ENCODE peak calls at places on chromosomes 11 and 22, in seven cellular contexts. I is keratinocyte, M is adrenal gland, Y is heart left ventricle, T is H1, V is pancreas, H is tibial artery. B is an unnamed sample.

GRCh38 chr22:21665047-21665851 is 563 bp upstream of the PPIL2 start:
- DNase-seq in M (no peak), I (no peak), Y (no peak), H (no peak), T (no peak), V (no peak), B (no peak)

GRCh38 chr11:339963-340362 is 19.3 kb upstream of the IFITM3 start:
- DNase-seq in V (no peak), Y (no peak), I (no peak), T (no peak), H (no peak), M (no peak), B (no peak)

GRCh38 chr11:107951105-107951504 is 22.9 kb downstream of the RAB39A start:
- DNase-seq in T (no peak), H (no peak), V (no peak), Y (no peak), M (no peak), I (no peak), B (no peak)

GRCh38 chr22:36366291-36366708 is 21.5 kb downstream of the MYH9 start:
- DNase-seq in Y (no peak), H (peak; percentile 59), T (no peak), I (no peak), M (no peak), V (no peak), B (no peak)

GRCh38 chr11:20599424-20600346 is at the start of gene SLC6A5:
- DNase-seq in V (peak; percentile 49), Y (peak; percentile 28), H (no peak), T (peak; percentile 88), I (no peak), M (peak; percentile 57), B (no peak)

GRCh38 chr22:31968022-31968421 is 23.7 kb downstream of the YWHAH start:
- DNase-seq in V (no peak), Y (no peak), T (no peak), M (no peak), I (no peak), H (no peak), B (no peak)

GRCh38 chr22:49453816-49454215 is 373.9 kb downstream of the BRD1 start:
- DNase-seq in V (no peak), H (no peak), Y (no peak), M (no peak), T (no peak), I (no peak), B (no peak)

GRCh38 chr11:83070044-83070877 is 1.4 kb downstream of the RAB30 start:
- DNase-seq in Y (no peak), I (no peak), M (peak; percentile 70), H (no peak), V (no peak), T (no peak), B (no peak)

GRCh38 chr11:31757245-31757835 is 53.8 kb downstream of the PAX6 start:
- DNase-seq in H (no peak), T (no peak), I (no peak), V (no peak), M (no peak), Y (no peak), B (no peak)

GRCh38 chr11:27241316-27242122 is 121.5 kb downstream of the CCDC34 start:
- DNase-seq in H (no peak), Y (no peak), T (no peak), V (no peak), M (no peak), I (peak; percentile 7), B (no peak)

GRCh38 chr22:47357086-47357485 is 594.6 kb downstream of the TBC1D22A start:
- DNase-seq in Y (no peak), I (no peak), V (no peak), H (no peak), M (peak; percentile 6), T (no peak), B (no peak)

GRCh38 chr11:128670631-128671030 is 23.2 kb upstream of the FLI1 start:
- DNase-seq in H (no peak), M (no peak), Y (no peak), T (no peak), V (no peak), I (no peak), B (no peak)

GRCh38 chr22:42684462-42685195 is 35.4 kb upstream of the CYB5R3 start:
- DNase-seq in M (no peak), V (no peak), T (no peak), I (no peak), H (peak; percentile 81), Y (no peak), B (no peak)

GRCh38 chr11:62922653-62923371 is 1.6 kb upstream of the CHRM1 start:
- DNase-seq in V (no peak), Y (no peak), T (peak; percentile 87), M (no peak), I (no peak), H (no peak), B (no peak)
- TF ChIP-seq CTCF in V (no peak), Y (no peak), T (peak; percentile 79), M (no peak), I (peak; percentile 26), H (no peak), B (no peak)

GRCh38 chr11:96567667-96568066 is 177.9 kb downstream of the JRKL start:
- DNase-seq in I (no peak), V (no peak), Y (no peak), H (no peak), T (no peak), M (no peak), B (no peak)

DNA sequence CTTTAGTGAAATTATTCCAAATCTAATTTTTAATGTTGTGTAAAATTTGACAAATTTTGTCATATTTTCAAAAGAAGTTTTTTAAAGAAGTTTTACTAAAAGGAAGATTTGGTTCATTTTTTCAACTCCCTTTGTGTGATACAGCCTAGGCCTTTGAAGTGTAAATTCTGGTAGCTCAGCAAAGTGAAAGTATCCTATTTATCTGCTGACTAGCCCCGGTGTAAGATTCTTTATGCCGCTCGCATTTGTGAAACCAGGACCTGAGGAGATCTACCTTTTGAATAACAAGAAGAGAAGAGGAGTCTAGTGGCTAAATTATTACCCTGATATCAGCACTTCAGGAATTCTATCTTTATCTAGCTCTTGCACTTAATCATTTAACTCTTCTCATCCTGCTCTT is 177.4 kb downstream of the JRKL start:
- DNase-seq in Y (no peak), I (no peak), H (no peak), M (no peak), T (no peak), V (no peak), B (no peak)
- H3K4me3 ChIP-seq in Y (no peak overlapping the region), I (no peak overlapping the region), H (no peak overlapping the region), M (no peak overlapping the region), T (peak overlapping the region; percentile 32), V (no peak overlapping the region), B (peak overlapping the region; percentile 47)

GRCh38 chr11:118353084-118353710 is 6.2 kb upstream of the UBE4A start:
- DNase-seq in V (no peak), T (no peak), I (no peak), Y (no peak), H (no peak), M (no peak), B (no peak)
- TF ChIP-seq CTCF in V (peak; percentile 39), T (no peak), I (peak; percentile 23), Y (peak; percentile 57), H (peak; percentile 29), M (peak; percentile 31), B (no peak)

GRCh38 chr11:1693327-1694063 is 3.5 kb upstream of the KRTAP5-6 start:
- DNase-seq in H (peak; percentile 74), I (no peak), Y (peak; percentile 77), V (peak; percentile 84), M (peak; percentile 85), T (peak; percentile 95), B (peak; percentile 79)
- H3K4me3 ChIP-seq in H (peak overlapping the region; percentile 48), I (peak overlapping the region; percentile 12), Y (no peak overlapping the region), V (peak overlapping the region; percentile 26), M (no peak overlapping the region), T (peak overlapping the region; percentile 59), B (peak overlapping the region; percentile 62)

GRCh38 chr11:70700871-70701270 is 302.5 kb downstream of the CTTN start:
- DNase-seq in M (no peak), I (no peak), T (no peak), H (no peak), V (no peak), Y (no peak), B (no peak)
- TF ChIP-seq CTCF in M (no peak), I (no peak), T (no peak), H (no peak), V (no peak), Y (no peak), B (no peak)

DNA sequence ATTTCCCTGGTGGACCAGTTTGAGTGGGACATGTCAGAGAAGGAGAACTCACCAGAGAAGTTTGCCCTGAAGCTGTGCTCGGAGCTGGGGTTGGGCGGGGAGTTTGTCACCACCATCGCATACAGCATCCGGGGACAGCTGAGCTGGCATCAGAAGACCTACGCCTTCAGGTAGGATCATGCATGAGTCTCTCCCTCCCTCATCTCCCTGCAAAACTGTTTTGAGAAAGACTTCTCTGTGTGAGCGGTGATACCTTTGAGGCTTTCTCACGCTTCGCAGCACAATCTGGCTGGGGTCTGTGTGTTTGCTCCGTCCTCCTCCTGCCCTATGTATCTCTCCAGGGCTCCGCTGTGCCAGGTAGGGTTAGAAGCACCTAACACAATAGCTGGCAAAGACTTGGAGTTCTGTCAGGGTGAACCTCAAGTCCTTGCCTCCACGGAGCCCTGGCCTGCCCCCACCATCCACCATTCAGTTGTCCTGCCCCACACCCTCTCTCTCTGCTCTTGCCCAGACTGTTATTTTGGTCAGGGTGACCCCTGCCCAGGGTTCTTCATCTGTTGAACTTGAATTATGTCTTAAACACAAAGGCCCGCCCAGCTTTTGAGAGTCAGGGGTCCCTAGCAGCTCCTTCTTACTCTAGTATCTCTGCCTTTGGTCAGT is 13.4 kb downstream of the DERL3 start:
- DNase-seq in I (no peak), V (no peak), M (no peak), H (no peak), Y (no peak), T (no peak), B (no peak)
- H3K4me3 ChIP-seq in I (no peak overlapping the region), V (no peak overlapping the region), M (no peak overlapping the region), H (no peak overlapping the region), Y (no peak overlapping the region), T (no peak overlapping the region), B (no peak overlapping the region)

DNA sequence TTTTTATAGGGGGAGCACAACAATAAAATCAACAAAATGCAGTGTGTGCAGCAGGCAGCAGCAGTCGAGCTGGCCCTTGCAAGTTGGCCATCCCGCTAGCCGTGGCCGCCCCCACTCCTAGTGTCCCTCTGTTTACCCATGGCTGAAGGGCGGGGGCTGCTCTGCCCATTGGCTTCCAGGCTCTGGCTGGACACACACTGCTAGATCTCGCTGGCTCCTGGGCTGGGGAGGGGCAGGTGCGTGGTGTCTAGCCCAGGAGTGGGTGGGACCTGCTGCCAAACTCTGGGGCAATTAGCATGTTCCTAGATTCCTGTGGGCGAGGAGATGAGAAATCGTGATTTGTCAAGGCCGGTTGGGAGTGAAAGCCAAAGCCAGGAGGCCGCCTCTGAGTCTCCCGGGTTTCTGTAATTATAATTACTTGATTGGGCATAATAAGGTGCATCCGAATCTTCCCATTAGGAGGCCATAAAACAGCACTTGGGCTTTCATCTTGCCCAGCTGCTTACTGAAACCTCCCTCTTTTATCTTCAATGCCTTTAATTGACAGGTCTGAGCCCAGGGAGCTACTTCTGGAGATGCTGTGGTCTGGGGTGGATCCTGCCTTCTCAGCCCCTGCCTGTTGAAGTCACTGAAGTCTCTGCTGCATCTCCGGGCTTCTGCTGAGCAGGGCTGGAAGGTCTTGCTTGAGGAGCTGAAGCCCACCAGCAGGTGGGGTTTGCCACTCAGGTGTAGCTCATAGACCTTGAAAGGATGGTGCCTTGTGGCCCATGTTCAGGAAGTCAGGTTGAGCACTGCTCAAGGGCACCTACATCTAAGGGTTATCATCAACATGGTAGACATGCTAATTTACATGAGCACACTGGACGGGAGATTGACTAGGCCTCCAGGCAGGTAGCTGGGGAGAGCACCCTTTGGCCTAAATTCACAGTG is 44.5 kb upstream of the DKK3 start:
- DNase-seq in I (no peak), V (no peak), M (peak; percentile 46), T (no peak), H (no peak), Y (no peak), B (no peak)
- TF ChIP-seq CTCF in I (peak; percentile 24), V (no peak), M (no peak), T (peak; percentile 43), H (no peak), Y (no peak), B (no peak)

GRCh38 chr11:75722669-75723042 is 5.0 kb downstream of the MOGAT2 start:
- DNase-seq in V (no peak), T (no peak), Y (no peak), I (no peak), H (no peak), M (no peak), B (no peak)
- H3K4me3 ChIP-seq in V (no peak overlapping the region), T (no peak overlapping the region), Y (no peak overlapping the region), I (no peak overlapping the region), H (no peak overlapping the region), M (no peak overlapping the region), B (no peak overlapping the region)

B was measured in coronary artery.